ENCODE peak calls at places on chromosomes 6 and 20, in nine cellular contexts. G is NCI-H2081; Z is naive thymus-derived CD4-positive, alpha-beta T cell; O is germinal center; A is sciatic nerve; K is stimulated activated CD8-positive, alpha-beta memory T cell treated with anti-CD3 and anti-CD28 coated beads, Interleukin-4, amount 100 ng/mL, for 1 hour; P is ureter; D is left kidney; F is amygdala. Y is an unnamed sample.
A peak's percentile ranks its signal among the peaks of the same experiment; 100 is the strongest.

GRCh38 chr20:45032781-45033180 is 66.5 kb downstream of the STK4 start:
- DNase-seq in G (no peak), Z (no peak), O (no peak), A (no peak), K (no peak), P (no peak), D (no peak), F (no peak), Y (no peak)

GRCh38 chr6:155340464-155341129 is 26.3 kb upstream of the TFB1M start:
- DNase-seq in G (no peak), Z (no peak), O (no peak), A (no peak), K (no peak), P (no peak), D (no peak), F (no peak), Y (no peak)

GRCh38 chr6:87653074-87653962 is 48.7 kb downstream of the AKIRIN2 start:
- DNase-seq in G (no peak), Z (no peak), O (no peak), A (no peak), K (no peak), P (no peak), D (no peak), F (no peak), Y (no peak)

GRCh38 chr6:138795809-138796469 is at the start of gene ECT2L:
- DNase-seq in G (peak; percentile 6), Z (no peak), O (no peak), A (peak; percentile 78), K (no peak), P (peak; percentile 85), D (peak; percentile 85), F (no peak), Y (no peak)

GRCh38 chr20:61925555-61926252 is 140.0 kb downstream of the TAF4 start:
- DNase-seq in G (peak; percentile 43), Z (no peak), O (no peak), A (no peak), K (no peak), P (no peak), D (no peak), F (no peak), Y (no peak)

GRCh38 chr20:51735728-51736600 is 32.2 kb downstream of the ATP9A start:
- DNase-seq in G (no peak), Z (no peak), O (no peak), A (no peak), K (no peak), P (no peak), D (no peak), F (no peak), Y (no peak)

GRCh38 chr6:579339-579738 is 77.6 kb downstream of the HUS1B start:
- DNase-seq in G (no peak), Z (no peak), O (no peak), A (no peak), K (no peak), P (no peak), D (no peak), F (no peak), Y (no peak)

GRCh38 chr6:117167520-117168271 is 97.7 kb upstream of the VGLL2 start:
- DNase-seq in G (no peak), Z (no peak), O (no peak), A (no peak), K (no peak), P (no peak), D (peak; percentile 27), F (no peak), Y (no peak)

GRCh38 chr6:47483853-47484546 is 6.4 kb downstream of the CD2AP start:
- DNase-seq in G (no peak), Z (no peak), O (no peak), A (no peak), K (no peak), P (no peak), D (no peak), F (no peak), Y (no peak)

GRCh38 chr6:152635949-152636674 is 1.1 kb downstream of the SYNE1 start:
- DNase-seq in G (no peak), Z (no peak), O (peak; percentile 59), A (no peak), K (no peak), P (peak; percentile 65), D (peak; percentile 71), F (peak; percentile 45), Y (no peak)

GRCh38 chr6:55886185-55886836 is 10.9 kb upstream of the BMP5 start:
- DNase-seq in G (no peak), Z (no peak), O (no peak), A (no peak), K (no peak), P (no peak), D (peak; percentile 21), F (no peak), Y (no peak)

GRCh38 chr6:25202505-25202904 is 76.7 kb upstream of the CARMIL1 start:
- DNase-seq in G (no peak), Z (no peak), O (no peak), A (no peak), K (no peak), P (no peak), D (no peak), F (no peak), Y (no peak)

GRCh38 chr20:14838663-14839650 is 501.5 kb upstream of the FLRT3 start:
- DNase-seq in G (no peak), Z (no peak), O (no peak), A (no peak), K (no peak), P (no peak), D (peak; percentile 91), F (no peak), Y (no peak)

GRCh38 chr6:159038914-159039884 is 5.6 kb downstream of the TAGAP start:
- DNase-seq in G (no peak), Z (no peak), O (peak; percentile 64), A (no peak), K (no peak), P (no peak), D (no peak), F (no peak), Y (no peak)

GRCh38 chr20:37727247-37727956 is 33.6 kb downstream of the CTNNBL1 start:
- DNase-seq in G (no peak), Z (no peak), O (no peak), A (no peak), K (no peak), P (no peak), D (no peak), F (no peak), Y (no peak)

GRCh38 chr20:31682352-31682751 is 40.3 kb downstream of the BCL2L1 start:
- DNase-seq in G (no peak), Z (no peak), O (no peak), A (no peak), K (no peak), P (no peak), D (no peak), F (no peak), Y (no peak)

GRCh38 chr6:21997414-21998037 is 299.3 kb downstream of the PRL start:
- DNase-seq in G (no peak), Z (no peak), O (no peak), A (no peak), K (no peak), P (no peak), D (peak; percentile 67), F (no peak), Y (no peak)

GRCh38 chr6:139028658-139029469 is at the start of gene ABRACL:
- DNase-seq in G (peak; percentile 30), Z (peak; percentile 82), O (peak; percentile 81), A (peak; percentile 73), K (peak; percentile 41), P (peak; percentile 73), D (peak; percentile 93), F (peak; percentile 22), Y (peak; percentile 78)

Y was measured in activated T-cell treated with anti-CD3 and anti-CD28 coated beads for 24 hours.